ENCODE peak calls at places on chromosome 7, in seven cellular contexts. O is GM12878, V is transverse colon, F is HepG2, Z is stomach, S is H1, A is breast epithelium. J is an unnamed sample.
A peak's percentile ranks its signal among the peaks of the same experiment; 100 is the strongest.

GRCh38 chr7:129959480-129960332 is 6.9 kb upstream of the UBE2H start:
- DNase-seq in O (no peak), V (no peak), F (no peak), Z (no peak), S (no peak), A (no peak), J (peak; percentile 13)

GRCh38 chr7:47501406-47501805 is 80.5 kb downstream of the TNS3 start:
- DNase-seq in O (no peak), V (no peak), F (no peak), Z (no peak), S (no peak), A (no peak), J (no peak)

GRCh38 chr7:25857376-25858067 is 294.5 kb upstream of the NFE2L3 start:
- DNase-seq in O (no peak), V (peak; percentile 82), F (no peak), Z (no peak), S (no peak), A (no peak), J (peak; percentile 75)

GRCh38 chr7:115230882-115231508 is 309.1 kb downstream of the MDFIC start:
- DNase-seq in O (no peak), V (no peak), F (peak; percentile 13), Z (no peak), S (no peak), A (no peak), J (no peak)

GRCh38 chr7:66125052-66125694 is 10.5 kb downstream of the CRCP start:
- DNase-seq in O (no peak), V (no peak), F (no peak), Z (no peak), S (no peak), A (no peak), J (no peak)

GRCh38 chr7:4221043-4221442 is 461.1 kb upstream of the FOXK1 start:
- DNase-seq in O (no peak), V (no peak), F (no peak), Z (no peak), S (no peak), A (no peak), J (no peak)

GRCh38 chr7:3867847-3868246 is 566.8 kb downstream of the SDK1 start:
- DNase-seq in O (no peak), V (peak; percentile 14), F (no peak), Z (no peak), S (no peak), A (no peak), J (no peak)

GRCh38 chr7:4015996-4016395 is 666.1 kb upstream of the FOXK1 start:
- DNase-seq in O (no peak), V (no peak), F (no peak), Z (no peak), S (no peak), A (no peak), J (no peak)

GRCh38 chr7:77537595-77538185 is 595 bp downstream of the PTPN12 start:
- DNase-seq in O (no peak), V (peak; percentile 47), F (peak; percentile 32), Z (peak; percentile 39), S (no peak), A (no peak), J (peak; percentile 74)

GRCh38 chr7:36406156-36406555 is 16.5 kb downstream of the ANLN start:
- DNase-seq in O (no peak), V (no peak), F (no peak), Z (no peak), S (no peak), A (no peak), J (no peak)

GRCh38 chr7:93890041-93890463 is 501 bp downstream of the TFPI2 start:
- DNase-seq in O (no peak), V (no peak), F (no peak), Z (no peak), S (peak; percentile 74), A (no peak), J (peak; percentile 69)

GRCh38 chr7:87456247-87456646 is 19.2 kb downstream of the ABCB4 start:
- DNase-seq in O (no peak), V (no peak), F (no peak), Z (no peak), S (no peak), A (no peak), J (no peak)

GRCh38 chr7:24619978-24620377 is 46.7 kb downstream of the PALS2 start:
- DNase-seq in O (no peak), V (no peak), F (no peak), Z (no peak), S (no peak), A (no peak), J (no peak)

GRCh38 chr7:43501881-43502280 is 81.0 kb upstream of the STK17A start:
- DNase-seq in O (no peak), V (no peak), F (peak; percentile 94), Z (no peak), S (no peak), A (no peak), J (no peak)

GRCh38 chr7:130959743-130960207 is 225.8 kb upstream of the KLF14 start:
- DNase-seq in O (no peak), V (no peak), F (peak; percentile 14), Z (no peak), S (peak; percentile 59), A (no peak), J (no peak)

GRCh38 chr7:105298439-105298894 is 90.3 kb downstream of the SRPK2 start:
- DNase-seq in O (no peak), V (no peak), F (no peak), Z (no peak), S (no peak), A (no peak), J (no peak)

GRCh38 chr7:31775511-31775910 is 88.5 kb downstream of the PPP1R17 start:
- DNase-seq in O (no peak), V (no peak), F (no peak), Z (peak; percentile 33), S (no peak), A (no peak), J (no peak)

GRCh38 chr7:29606287-29606721 is 42.7 kb downstream of the PRR15 start:
- DNase-seq in O (no peak), V (peak; percentile 55), F (peak; percentile 64), Z (no peak), S (no peak), A (no peak), J (no peak)

GRCh38 chr7:152615052-152615741 is 60.7 kb downstream of the XRCC2 start:
- DNase-seq in O (no peak), V (no peak), F (peak; percentile 66), Z (peak; percentile 48), S (no peak), A (no peak), J (no peak)

GRCh38 chr7:28481131-28481926 is 69.0 kb downstream of the CREB5 start:
- DNase-seq in O (peak; percentile 85), V (no peak), F (no peak), Z (no peak), S (no peak), A (no peak), J (no peak)

GRCh38 chr7:150378853-150379589 is at the start of gene ZNF775:
- DNase-seq in O (no peak), V (peak; percentile 97), F (peak; percentile 90), Z (peak; percentile 97), S (peak; percentile 93), A (peak; percentile 95), J (peak; percentile 98)

GRCh38 chr7:150377116-150377979 is 1.8 kb upstream of the ZNF775 start:
- DNase-seq in O (no peak), V (peak; percentile 60), F (no peak), Z (no peak), S (no peak), A (no peak), J (no peak)

GRCh38 chr7:150379590-150380379 is 655 bp downstream of the ZNF775 start:
- DNase-seq in O (no peak), V (no peak), F (no peak), Z (no peak), S (no peak), A (no peak), J (peak; percentile 77)

GRCh38 chr7:150376560-150376959 is 2.6 kb upstream of the ZNF775 start:
- DNase-seq in O (no peak), V (no peak), F (no peak), Z (no peak), S (no peak), A (no peak), J (no peak)

GRCh38 chr7:150378115-150378852 is 846 bp upstream of the ZNF775 start:
- DNase-seq in O (no peak), V (peak; percentile 80), F (peak; percentile 82), Z (peak; percentile 66), S (peak; percentile 82), A (peak; percentile 67), J (peak; percentile 76)
- TF ChIP-seq POLR2A in O (no peak), V (no peak), F (peak; percentile 56), Z (no peak), S (peak; percentile 53), A (no peak), J (no peak)

GRCh38 chr7:1709900-1710299 is 39.8 kb downstream of the ELFN1 start:
- DNase-seq in O (no peak), V (no peak), F (no peak), Z (no peak), S (no peak), A (no peak), J (no peak)

GRCh38 chr7:1706721-1707613 is 36.9 kb downstream of the ELFN1 start:
- DNase-seq in O (no peak), V (no peak), F (no peak), Z (peak; percentile 8), S (peak; percentile 42), A (no peak), J (no peak)

GRCh38 chr7:1709281-1709680 is 39.2 kb downstream of the ELFN1 start:
- DNase-seq in O (no peak), V (no peak), F (no peak), Z (no peak), S (peak; percentile 20), A (no peak), J (no peak)

GRCh38 chr7:1707756-1708611 is 37.9 kb downstream of the ELFN1 start:
- DNase-seq in O (no peak), V (no peak), F (no peak), Z (no peak), S (peak; percentile 49), A (no peak), J (no peak)

DNA sequence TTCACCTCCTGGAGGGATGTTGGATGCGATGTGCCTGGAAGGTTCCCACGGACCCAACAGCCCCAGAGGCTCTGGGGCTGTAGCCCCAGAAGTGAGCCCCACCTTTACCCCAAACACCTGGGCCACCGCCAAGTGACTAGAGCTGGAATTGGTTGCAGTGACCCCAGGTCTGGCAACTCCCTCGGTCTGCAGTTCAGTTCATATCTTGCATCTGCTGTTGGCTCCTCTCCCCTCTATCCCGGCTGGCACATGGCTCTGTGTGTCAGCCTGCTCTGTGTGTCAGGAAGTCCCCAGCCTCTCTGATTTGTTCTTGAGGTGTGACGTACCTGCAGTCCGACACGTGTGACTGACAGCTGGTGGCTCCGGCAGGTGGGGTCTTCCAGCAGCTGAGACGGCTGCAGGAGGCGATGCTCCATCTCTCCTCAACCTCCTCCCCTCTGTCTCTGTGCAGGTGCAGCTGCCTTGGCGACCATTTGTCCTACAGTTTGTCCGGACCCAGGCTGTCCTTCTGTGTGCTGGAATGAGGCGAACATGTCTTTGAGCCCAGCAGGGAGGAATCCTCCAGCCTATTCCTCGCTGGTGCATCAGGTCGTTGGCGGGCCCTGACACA is 38.7 kb downstream of the ELFN1 start:
- DNase-seq in O (no peak), V (no peak), F (no peak), Z (no peak), S (peak; percentile 26), A (no peak), J (peak; percentile 44)
- TF ChIP-seq POLR2AphosphoS5 in O (no peak), V (no peak), F (no peak), Z (no peak), S (no peak), A (no peak), J (no peak)

GRCh38 chr7:155166673-155167370 is 96.7 kb downstream of the HTR5A start:
- DNase-seq in O (no peak), V (peak; percentile 34), F (no peak), Z (no peak), S (no peak), A (peak; percentile 24), J (peak; percentile 86)
- TF ChIP-seq POLR2A in O (no peak), V (no peak), F (no peak), Z (no peak), S (no peak), A (no peak), J (no peak)

GRCh38 chr7:519974-520458 is 370 bp upstream of the PDGFA start:
- DNase-seq in O (no peak), V (peak; percentile 48), F (no peak), Z (peak; percentile 63), S (peak; percentile 85), A (no peak), J (peak; percentile 80)
- TF ChIP-seq POLR2AphosphoS5 in O (no peak), V (no peak), F (no peak), Z (no peak), S (no peak), A (no peak), J (peak; percentile 16)

J was measured in sigmoid colon.